ENCODE peak calls at places on chromosomes 1 and 21, in five cellular contexts. L, F, Q, A and N are unnamed samples.
A peak's percentile ranks its signal among the peaks of the same experiment; 100 is the strongest.

GRCh38 chr1:244074559-244075171 is 23.6 kb downstream of the ZBTB18 start:
- DNase-seq in L (peak; percentile 47), F (no peak), Q (no peak), A (no peak), N (peak; percentile 48)

GRCh38 chr1:218582646-218583045 is 237.5 kb downstream of the TGFB2 start:
- DNase-seq in L (no peak), F (no peak), Q (no peak), A (no peak), N (no peak)

GRCh38 chr21:19510653-19511052 is 1107.1 kb upstream of the TMPRSS15 start:
- DNase-seq in L (no peak), F (no peak), Q (no peak), A (no peak), N (no peak)

GRCh38 chr1:32765561-32766327 is 51.4 kb downstream of the YARS1 start:
- DNase-seq in L (no peak), F (no peak), Q (no peak), A (no peak), N (no peak)

GRCh38 chr1:177779325-177779965 is 190.4 kb downstream of the SEC16B start:
- DNase-seq in L (no peak), F (no peak), Q (no peak), A (no peak), N (no peak)

GRCh38 chr1:66383168-66383567 is 150.8 kb upstream of the SGIP1 start:
- DNase-seq in L (no peak), F (no peak), Q (no peak), A (no peak), N (no peak)

GRCh38 chr21:16186742-16187141 is 457.0 kb downstream of the USP25 start:
- DNase-seq in L (no peak), F (no peak), Q (no peak), A (no peak), N (no peak)

GRCh38 chr1:8053878-8054567 is 27.9 kb upstream of the ERRFI1 start:
- DNase-seq in L (no peak), F (no peak), Q (no peak), A (no peak), N (no peak)

GRCh38 chr1:34866762-34867109 is 7.2 kb upstream of the SMIM12 start:
- DNase-seq in L (no peak), F (no peak), Q (no peak), A (no peak), N (no peak)

GRCh38 chr1:205172729-205173366 is 38.7 kb downstream of the DSTYK start:
- DNase-seq in L (no peak), F (no peak), Q (no peak), A (no peak), N (no peak)

GRCh38 chr1:205171369-205171768 is 40.1 kb downstream of the DSTYK start:
- DNase-seq in L (no peak), F (no peak), Q (no peak), A (no peak), N (no peak)

GRCh38 chr1:205170532-205171269 is 40.8 kb downstream of the DSTYK start:
- DNase-seq in L (no peak), F (no peak), Q (no peak), A (no peak), N (no peak)

GRCh38 chr1:205168291-205168690 is 43.2 kb downstream of the DSTYK start:
- DNase-seq in L (no peak), F (no peak), Q (no peak), A (no peak), N (no peak)

DNA sequence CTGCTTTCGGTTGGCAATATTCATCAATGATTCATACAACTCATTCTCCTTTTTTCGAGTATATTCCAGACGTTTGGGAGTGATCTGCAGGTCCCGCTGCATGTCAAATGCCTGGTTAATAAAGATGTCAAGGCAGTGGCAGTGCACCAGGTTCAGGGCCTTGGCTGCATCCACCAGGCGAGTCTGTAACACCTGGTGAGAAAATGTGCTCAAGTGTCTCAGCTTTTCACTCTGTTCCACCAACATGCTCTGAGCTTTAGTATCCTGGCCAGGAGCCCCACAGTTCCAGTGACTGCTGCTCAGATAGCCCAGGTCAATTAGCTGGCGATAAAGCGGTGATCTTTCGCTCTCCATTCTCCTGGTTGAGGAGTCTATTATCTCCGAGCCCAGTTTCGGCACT is 42.3 kb downstream of the DSTYK start:
- DNase-seq in L (no peak), F (no peak), Q (no peak), A (no peak), N (no peak)
- H3K4me3 ChIP-seq in L (no peak overlapping the region), F (no peak overlapping the region), Q (no peak overlapping the region), A (no peak overlapping the region), N (no peak overlapping the region)

DNA sequence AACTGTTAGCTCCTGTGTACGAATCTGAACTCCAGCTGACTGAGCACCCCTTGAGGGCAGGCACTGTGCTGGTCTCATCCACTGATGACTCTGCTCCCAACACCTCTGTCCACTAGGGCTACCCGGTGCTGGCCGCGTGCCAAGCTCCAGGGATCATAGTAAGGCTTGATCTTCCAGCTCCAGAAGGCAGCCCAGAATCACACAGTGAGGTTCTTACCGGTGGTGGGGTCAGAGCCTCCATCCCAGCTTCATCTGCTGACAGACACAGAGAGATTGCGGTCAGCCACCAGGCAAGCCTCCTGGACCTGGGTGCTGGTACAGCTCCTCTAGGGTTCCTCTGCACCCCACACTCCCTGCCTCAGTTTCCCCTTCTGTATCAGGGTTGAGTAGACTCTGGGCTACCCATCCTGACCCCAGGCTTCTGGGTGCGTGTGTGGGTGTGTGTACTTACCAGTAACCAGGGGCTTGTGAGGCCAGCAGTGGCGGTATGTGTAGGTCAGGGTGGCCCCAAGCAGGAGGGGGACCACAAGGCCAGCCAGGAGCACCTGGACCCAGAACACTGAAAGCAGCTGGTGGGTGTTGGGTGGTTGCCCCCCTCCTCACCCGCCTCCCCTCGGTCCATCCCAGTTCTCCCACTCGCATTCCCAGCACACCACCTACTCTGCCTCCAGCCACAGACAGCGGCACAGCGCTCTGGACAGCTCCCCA is 3.4 kb downstream of the TNFRSF25 start:
- DNase-seq in L (no peak), F (no peak), Q (no peak), A (no peak), N (no peak)
- H3K27ac ChIP-seq in L (no peak overlapping the region), F (peak overlapping the region; percentile 51), Q (no peak overlapping the region), A (no peak overlapping the region), N (peak overlapping the region; percentile 99)

GRCh38 chr1:25023190-25023578 is 93.1 kb upstream of the RUNX3 start:
- DNase-seq in L (no peak), F (no peak), Q (no peak), A (no peak), N (no peak)
- H3K4me3 ChIP-seq in L (peak overlapping the region; percentile 45), F (no peak overlapping the region), Q (no peak overlapping the region), A (no peak overlapping the region), N (peak overlapping the region; percentile 49)

DNA sequence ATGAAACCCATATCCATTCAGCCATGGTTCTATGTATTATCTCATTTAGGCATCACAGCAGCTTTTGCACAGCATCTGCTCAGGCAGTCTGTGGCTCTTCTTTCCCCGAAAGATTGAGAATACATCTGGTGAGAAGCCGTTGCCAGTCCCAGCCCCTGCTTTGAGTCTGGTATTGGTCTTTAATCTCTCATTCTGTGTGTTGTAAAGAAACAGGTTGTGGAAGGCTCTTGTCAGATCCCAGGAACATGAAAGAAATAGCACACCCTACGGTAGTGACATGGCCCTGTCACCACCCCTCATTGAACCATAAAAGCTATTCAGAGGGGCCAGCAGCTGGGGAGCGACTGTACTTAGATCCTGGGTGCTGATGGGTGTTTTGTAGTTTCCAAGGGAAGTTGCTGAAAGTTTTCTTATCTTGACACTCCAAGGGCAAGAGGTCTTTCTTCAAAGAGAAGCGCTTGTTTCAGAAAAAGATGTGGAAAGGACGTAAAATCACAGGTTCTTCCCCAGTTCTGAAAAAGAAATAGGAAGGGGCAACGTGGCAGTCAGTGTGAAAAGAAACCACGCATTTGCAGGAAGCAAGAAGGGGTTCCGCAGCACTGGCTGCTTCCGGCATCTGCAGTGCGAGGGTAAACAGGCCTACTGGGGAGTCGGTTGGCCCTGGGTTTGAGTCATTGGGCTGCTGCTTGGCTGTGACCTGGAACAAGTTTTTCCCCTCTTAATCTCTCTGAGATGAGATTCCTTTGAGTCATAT is 145.0 kb downstream of the DHRS3 start:
- DNase-seq in L (peak; percentile 14), F (no peak), Q (peak; percentile 59), A (no peak), N (peak; percentile 59)
- H3K27ac ChIP-seq in L (peak overlapping the region; percentile 49), F (peak overlapping the region; percentile 81), Q (peak overlapping the region; percentile 39), A (peak overlapping the region; percentile 75), N (peak overlapping the region; percentile 67)

DNA sequence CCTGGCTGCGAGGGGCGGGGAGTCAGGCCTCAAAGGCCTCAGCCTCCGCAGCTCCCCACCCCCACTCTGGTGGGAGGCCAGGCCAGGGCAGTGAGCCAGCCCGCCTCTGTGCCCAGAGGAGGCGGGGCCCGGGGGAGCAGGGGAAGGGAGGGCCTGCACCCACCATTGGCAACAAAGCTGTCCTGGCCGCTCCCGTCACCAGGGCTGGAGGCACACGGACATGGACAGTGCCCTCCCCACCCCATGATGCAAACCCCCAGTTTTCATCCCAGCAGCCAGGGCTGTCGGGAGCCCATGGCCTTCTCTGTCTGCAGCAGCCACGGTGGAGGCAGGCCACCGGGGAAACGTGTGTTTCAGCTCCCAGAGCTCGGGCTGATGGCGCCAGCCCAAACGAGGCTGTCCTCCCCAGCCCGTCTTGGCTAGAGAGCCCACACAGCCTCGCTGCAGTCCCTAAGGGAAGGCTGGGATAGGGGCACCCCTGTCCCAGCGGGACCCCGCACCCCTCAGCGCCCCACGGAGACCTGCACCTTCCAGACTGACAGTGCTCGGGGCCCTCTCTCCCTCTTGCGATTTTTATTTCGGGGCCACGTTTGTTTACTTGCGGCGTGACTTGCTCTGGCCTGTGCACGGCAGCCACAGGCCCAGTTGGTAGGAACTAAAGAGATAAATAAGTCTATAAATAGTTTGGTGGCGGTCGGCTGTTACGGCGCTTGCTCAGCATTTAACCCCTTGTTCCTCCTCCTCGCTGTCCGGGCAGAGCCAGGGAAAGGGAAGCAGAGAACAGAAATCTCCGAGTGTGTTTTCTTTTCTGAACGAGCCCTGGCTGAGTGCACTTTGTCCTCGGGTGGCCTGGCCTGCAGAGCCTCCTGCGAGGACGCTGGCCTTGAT is 101.8 kb downstream of the PRDM16 start:
- DNase-seq in L (no peak), F (peak; percentile 31), Q (peak; percentile 67), A (peak; percentile 84), N (no peak)
- H3K4me3 ChIP-seq in L (no peak overlapping the region), F (peak overlapping the region; percentile 2), Q (no peak overlapping the region), A (peak overlapping the region; percentile 52), N (no peak overlapping the region)

DNA sequence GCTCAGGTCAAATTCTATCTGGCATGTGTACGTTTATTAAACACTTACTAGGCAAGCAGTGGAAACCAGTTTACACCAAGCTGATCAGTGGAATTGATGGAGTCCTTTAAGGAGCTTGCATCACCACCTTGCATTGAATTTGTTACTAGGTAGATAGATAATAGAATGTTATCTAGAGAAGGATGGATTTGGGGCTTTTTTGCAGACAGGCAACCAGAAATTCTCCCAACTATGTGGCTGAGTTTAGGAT is 44.9 kb downstream of the HHAT start:
- DNase-seq in L (no peak), F (no peak), Q (no peak), A (no peak), N (no peak)
- H3K27ac ChIP-seq in L (no peak overlapping the region), F (no peak overlapping the region), Q (no peak overlapping the region), A (no peak overlapping the region), N (no peak overlapping the region)

GRCh38 chr1:119186471-119186870 is 46.0 kb upstream of the WARS2 start:
- DNase-seq in L (no peak), F (no peak), Q (no peak), A (no peak), N (no peak)
- H3K4me3 ChIP-seq in L (no peak overlapping the region), F (no peak overlapping the region), Q (no peak overlapping the region), A (no peak overlapping the region), N (no peak overlapping the region)

GRCh38 chr1:85571830-85572229 is 8.7 kb upstream of the CCN1 start:
- DNase-seq in L (no peak), F (no peak), Q (no peak), A (no peak), N (no peak)
- H3K27ac ChIP-seq in L (no peak overlapping the region), F (no peak overlapping the region), Q (no peak overlapping the region), A (peak overlapping the region; percentile 99), N (no peak overlapping the region)